ENCODE peak calls at places on chromosomes 1 and 21, in five cellular contexts. B, T, A, V and C are unnamed samples.

GRCh38 chr1:31413405-31414005 is 492 bp downstream of the SERINC2 start:
- DNase-seq in B (no peak), T (peak), A (peak), V (no peak), C (peak)

GRCh38 chr1:246647113-246647512 is 77.1 kb upstream of the SCCPDH start:
- DNase-seq in B (peak), T (peak), A (peak), V (no peak), C (peak)

GRCh38 chr21:42586406-42586805 is 67.0 kb upstream of the PDE9A start:
- DNase-seq in B (no peak), T (no peak), A (no peak), V (no peak), C (no peak)

GRCh38 chr1:1272341-1273151 is 1.1 kb downstream of the UBE2J2 start:
- DNase-seq in B (peak), T (no peak), A (no peak), V (no peak), C (no peak)

GRCh38 chr1:245488346-245489110 is 333.7 kb downstream of the KIF26B start:
- DNase-seq in B (no peak), T (no peak), A (no peak), V (no peak), C (no peak)

GRCh38 chr1:46806196-46807020 is 7.6 kb downstream of the CYP4B1 start:
- DNase-seq in B (no peak), T (no peak), A (no peak), V (no peak), C (no peak)

GRCh38 chr1:205645494-205645893 is 13.7 kb upstream of the ELK4 start:
- DNase-seq in B (no peak), T (no peak), A (no peak), V (no peak), C (no peak)

GRCh38 chr1:162855461-162856150 is 5.4 kb downstream of the CCDC190 start:
- DNase-seq in B (peak), T (no peak), A (no peak), V (no peak), C (no peak)

GRCh38 chr1:107991371-107992066 is 26.5 kb upstream of the VAV3 start:
- DNase-seq in B (no peak), T (no peak), A (no peak), V (no peak), C (no peak)

GRCh38 chr1:92096317-92096716 is 16.2 kb downstream of the BTBD8 start:
- DNase-seq in B (peak), T (no peak), A (no peak), V (no peak), C (no peak)

GRCh38 chr21:20220586-20220985 is 777.6 kb upstream of the NCAM2 start:
- DNase-seq in B (no peak), T (no peak), A (no peak), V (no peak), C (no peak)

GRCh38 chr1:36881541-36881940 is 152.8 kb downstream of the GRIK3 start:
- DNase-seq in B (no peak), T (no peak), A (no peak), V (no peak), C (no peak)

GRCh38 chr1:31396633-31397351 is 16.2 kb upstream of the SERINC2 start:
- DNase-seq in B (peak), T (no peak), A (peak), V (no peak), C (no peak)

GRCh38 chr1:54153548-54154439 is 994 bp upstream of the CDCP2 start:
- DNase-seq in B (peak), T (no peak), A (no peak), V (no peak), C (no peak)

GRCh38 chr21:36630485-36631206 is 68.3 kb upstream of the SIM2 start:
- DNase-seq in B (peak), T (peak), A (peak), V (no peak), C (peak)

GRCh38 chr1:8396083-8396911 is 78.4 kb downstream of the SLC45A1 start:
- DNase-seq in B (peak), T (no peak), A (no peak), V (no peak), C (no peak)

GRCh38 chr21:15183712-15184353 is 119.0 kb upstream of the NRIP1 start:
- DNase-seq in B (no peak), T (no peak), A (no peak), V (no peak), C (no peak)

GRCh38 chr1:31725777-31726535 is 22.1 kb upstream of the COL16A1 start:
- DNase-seq in B (no peak), T (no peak), A (no peak), V (no peak), C (peak)

GRCh38 chr1:53913352-53914043 is 19.5 kb downstream of the DIO1 start:
- DNase-seq in B (no peak), T (no peak), A (no peak), V (no peak), C (no peak)

DNA sequence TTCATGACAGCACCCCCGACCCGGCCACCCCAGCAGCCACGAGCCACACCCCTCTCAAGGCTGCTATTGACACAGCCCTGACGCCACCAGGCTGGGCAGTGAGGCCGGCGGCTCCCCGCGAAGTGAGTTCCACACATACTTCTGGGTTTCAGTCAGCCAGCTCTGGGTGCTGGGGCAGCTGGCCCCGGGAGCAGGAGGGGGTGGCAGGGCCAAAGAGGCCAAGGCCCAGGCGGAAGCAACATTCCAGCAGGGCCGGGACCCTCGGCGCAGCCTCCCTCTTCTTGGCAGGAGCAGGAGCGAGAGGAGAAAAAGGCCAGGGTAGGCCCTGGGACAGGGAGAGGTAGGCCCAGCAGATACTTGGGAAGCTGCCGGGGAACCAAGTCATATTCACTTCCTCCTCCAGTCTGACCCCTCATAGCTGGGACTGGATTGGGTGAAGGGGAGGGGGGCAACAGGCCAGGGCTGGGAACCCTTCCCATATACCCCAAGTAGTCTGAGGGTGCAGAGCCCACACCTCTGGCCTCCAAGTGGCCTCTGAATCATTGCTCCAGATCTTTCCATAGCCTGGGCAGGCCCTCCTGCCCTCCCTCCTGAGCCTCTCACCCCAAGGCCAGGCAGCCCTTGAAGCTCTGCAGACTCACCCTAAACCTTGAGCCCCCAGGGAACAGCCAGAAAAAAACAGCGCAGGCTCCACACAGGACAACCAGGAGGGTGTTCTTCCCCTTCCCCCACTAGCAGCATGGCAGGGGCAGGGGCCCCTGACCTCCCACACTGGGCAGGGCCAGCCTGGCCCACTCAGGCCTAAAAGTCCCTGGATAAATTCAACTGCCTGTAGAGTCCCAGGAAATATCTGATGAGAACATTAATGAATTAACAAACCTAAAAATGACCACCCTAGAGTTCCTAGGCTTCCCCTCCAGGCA is 5.7 kb downstream of the HSPG2 start:
- DNase-seq in B (peak), T (peak), A (no peak), V (no peak), C (no peak)
- TF ChIP-seq RCOR1 in B (peak), T (no peak), A (no peak), V (no peak), C (no peak)

GRCh38 chr1:68140536-68140935 is 90.1 kb upstream of the DIRAS3 start:
- DNase-seq in B (peak), T (no peak), A (no peak), V (no peak), C (no peak)
- TF ChIP-seq RCOR1 in B (no peak), T (no peak), A (no peak), V (no peak), C (no peak)

GRCh38 chr1:236618507-236618906 is 14.2 kb upstream of the HEATR1 start:
- DNase-seq in B (no peak), T (no peak), A (no peak), V (no peak), C (no peak)
- TF ChIP-seq RCOR1 in B (no peak), T (no peak), A (no peak), V (no peak), C (no peak)

GRCh38 chr1:100736766-100737165 is 17.2 kb downstream of the VCAM1 start:
- DNase-seq in B (peak), T (no peak), A (no peak), V (no peak), C (no peak)
- TF ChIP-seq RCOR1 in B (no peak), T (no peak), A (no peak), V (no peak), C (no peak)

DNA sequence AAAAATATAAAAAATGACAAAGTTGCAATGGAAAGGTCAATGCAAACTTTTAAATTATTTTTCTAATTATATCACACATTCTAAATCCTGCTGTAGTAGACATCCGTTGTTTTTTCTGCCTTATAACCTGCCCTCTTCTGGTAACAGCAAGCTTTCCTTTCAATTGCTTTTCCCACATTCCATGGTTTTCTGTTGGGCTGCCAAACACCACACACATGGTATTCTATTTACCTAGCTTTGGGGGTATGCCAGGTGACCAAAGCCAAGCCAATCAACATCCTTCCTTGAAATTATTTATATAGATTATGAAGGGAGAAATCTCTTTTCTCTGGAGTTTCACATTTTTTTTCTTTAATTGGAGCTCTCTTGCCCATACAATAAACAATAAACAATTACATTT is 3.4 kb upstream of the LAMC1 start:
- DNase-seq in B (peak), T (peak), A (no peak), V (no peak), C (no peak)
- TF ChIP-seq RCOR1 in B (no peak), T (no peak), A (no peak), V (no peak), C (no peak)

GRCh38 chr1:193118194-193118593 is 3.6 kb upstream of the CDC73 start:
- DNase-seq in B (no peak), T (no peak), A (no peak), V (no peak), C (no peak)

GRCh38 chr1:193120604-193121166 is 1.1 kb upstream of the CDC73 start:
- DNase-seq in B (no peak), T (no peak), A (no peak), V (no peak), C (peak)

GRCh38 chr1:193115629-193116227 is 6.1 kb upstream of the CDC73 start:
- DNase-seq in B (peak), T (peak), A (peak), V (no peak), C (peak)

GRCh38 chr1:193121616-193122593 is at the start of gene CDC73:
- DNase-seq in B (peak), T (peak), A (peak), V (peak), C (peak)

DNA sequence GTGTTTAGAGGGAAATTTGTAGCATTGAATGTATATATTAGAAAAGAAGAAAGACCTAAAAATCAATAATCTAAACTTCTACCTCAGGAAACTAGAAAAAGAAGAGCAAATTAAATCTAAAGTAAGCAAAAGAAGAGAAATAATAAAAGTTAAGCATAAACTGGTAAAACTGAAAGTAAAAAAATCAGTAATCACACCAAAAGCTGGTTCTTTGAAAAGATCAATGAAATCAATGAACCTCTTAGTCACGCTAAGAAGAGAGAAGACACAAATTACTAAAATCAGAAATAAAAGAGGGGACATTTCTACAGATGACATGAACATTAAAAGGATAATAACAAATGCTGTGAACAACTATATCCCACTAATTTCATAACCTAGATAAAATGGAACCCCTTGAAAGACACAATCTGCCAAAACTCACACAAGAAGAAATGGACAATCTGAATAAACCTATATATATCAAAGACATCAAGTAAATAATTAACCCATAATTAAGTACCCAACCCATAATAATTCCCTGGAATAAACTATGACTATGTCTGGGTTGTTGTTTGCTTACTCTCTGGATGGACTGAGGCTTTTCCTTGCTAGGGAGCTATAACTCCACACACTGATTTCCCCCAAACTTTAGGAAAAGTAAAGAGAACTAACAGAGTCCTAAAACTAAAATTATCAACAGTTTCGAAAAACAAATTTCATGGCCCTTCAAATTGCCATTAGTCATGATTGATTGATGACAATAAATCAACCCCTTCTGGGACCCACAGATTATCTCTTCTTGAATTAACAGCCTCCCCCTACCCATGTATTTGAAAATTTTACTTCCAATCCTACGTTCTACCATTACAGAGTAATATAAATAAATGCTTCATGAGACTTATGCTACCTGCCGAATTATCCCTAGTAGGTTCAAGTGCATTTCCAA is 2.8 kb upstream of the CDC73 start:
- DNase-seq in B (no peak), T (no peak), A (no peak), V (no peak), C (no peak)
- TF ChIP-seq RCOR1 in B (no peak), T (no peak), A (no peak), V (no peak), C (no peak)